ENCODE peak calls at places on chromosomes 5 and 9, in nine cellular contexts. One of them, this sample, is unnamed.

GRCh38 chr9:101764455-101764854 is 26.0 kb upstream of the GRIN3A start:
- DNase-seq in COLO829: no peak
- DNase-seq in NCI-H1105 treated with DMSO at 0.1 percent for 48 hours: no peak
- DNase-seq in tibial artery: no peak
- DNase-seq in RPMI7951: no peak
- DNase-seq in left ventricle myocardium inferior: no peak
- DNase-seq in C1 segment of cervical spinal cord: no peak
- DNase-seq in fibroblast of lung: no peak
- DNase-seq in GM19239: no peak
- DNase-seq in this sample: no peak

GRCh38 chr5:131994090-131994489 is 17.4 kb downstream of the ACSL6 start:
- DNase-seq in COLO829: no peak
- DNase-seq in NCI-H1105 treated with DMSO at 0.1 percent for 48 hours: no peak
- DNase-seq in tibial artery: no peak
- DNase-seq in RPMI7951: no peak
- DNase-seq in left ventricle myocardium inferior: no peak
- DNase-seq in C1 segment of cervical spinal cord: no peak
- DNase-seq in fibroblast of lung: no peak
- DNase-seq in GM19239: no peak
- DNase-seq in this sample: no peak

GRCh38 chr9:16445141-16445920 is 425.1 kb downstream of the BNC2 start:
- DNase-seq in COLO829: no peak
- DNase-seq in NCI-H1105 treated with DMSO at 0.1 percent for 48 hours: no peak
- DNase-seq in tibial artery: no peak
- DNase-seq in RPMI7951: no peak
- DNase-seq in left ventricle myocardium inferior: no peak
- DNase-seq in C1 segment of cervical spinal cord: no peak
- DNase-seq in fibroblast of lung: peak
- DNase-seq in GM19239: no peak
- DNase-seq in this sample: no peak

GRCh38 chr9:87550253-87550954 is 52.7 kb downstream of the DAPK1 start:
- DNase-seq in COLO829: no peak
- DNase-seq in NCI-H1105 treated with DMSO at 0.1 percent for 48 hours: no peak
- DNase-seq in tibial artery: no peak
- DNase-seq in RPMI7951: no peak
- DNase-seq in left ventricle myocardium inferior: no peak
- DNase-seq in C1 segment of cervical spinal cord: no peak
- DNase-seq in fibroblast of lung: no peak
- DNase-seq in GM19239: no peak
- DNase-seq in this sample: no peak

GRCh38 chr9:128244443-128245226 is 31.2 kb downstream of the GOLGA2 start:
- DNase-seq in COLO829: no peak
- DNase-seq in NCI-H1105 treated with DMSO at 0.1 percent for 48 hours: no peak
- DNase-seq in tibial artery: peak
- DNase-seq in RPMI7951: peak
- DNase-seq in left ventricle myocardium inferior: peak
- DNase-seq in C1 segment of cervical spinal cord: no peak
- DNase-seq in fibroblast of lung: peak
- DNase-seq in GM19239: no peak
- DNase-seq in this sample: no peak

GRCh38 chr9:89361816-89362646 is 43.7 kb downstream of the SECISBP2 start:
- DNase-seq in COLO829: no peak
- DNase-seq in NCI-H1105 treated with DMSO at 0.1 percent for 48 hours: no peak
- DNase-seq in tibial artery: peak
- DNase-seq in RPMI7951: no peak
- DNase-seq in left ventricle myocardium inferior: no peak
- DNase-seq in C1 segment of cervical spinal cord: no peak
- DNase-seq in fibroblast of lung: no peak
- DNase-seq in GM19239: no peak
- DNase-seq in this sample: no peak

GRCh38 chr9:136965771-136966484 is 11.4 kb upstream of the PTGDS start:
- DNase-seq in COLO829: peak
- DNase-seq in NCI-H1105 treated with DMSO at 0.1 percent for 48 hours: no peak
- DNase-seq in tibial artery: no peak
- DNase-seq in RPMI7951: no peak
- DNase-seq in left ventricle myocardium inferior: no peak
- DNase-seq in C1 segment of cervical spinal cord: peak
- DNase-seq in fibroblast of lung: no peak
- DNase-seq in GM19239: no peak
- DNase-seq in this sample: no peak

GRCh38 chr5:32984851-32985250 is 273.7 kb downstream of the NPR3 start:
- DNase-seq in COLO829: no peak
- DNase-seq in NCI-H1105 treated with DMSO at 0.1 percent for 48 hours: no peak
- DNase-seq in tibial artery: no peak
- DNase-seq in RPMI7951: peak
- DNase-seq in left ventricle myocardium inferior: no peak
- DNase-seq in C1 segment of cervical spinal cord: no peak
- DNase-seq in fibroblast of lung: peak
- DNase-seq in GM19239: no peak
- DNase-seq in this sample: no peak

GRCh38 chr9:129761293-129761900 is 8.6 kb upstream of the PTGES start:
- DNase-seq in COLO829: no peak
- DNase-seq in NCI-H1105 treated with DMSO at 0.1 percent for 48 hours: no peak
- DNase-seq in tibial artery: no peak
- DNase-seq in RPMI7951: peak
- DNase-seq in left ventricle myocardium inferior: peak
- DNase-seq in C1 segment of cervical spinal cord: no peak
- DNase-seq in fibroblast of lung: peak
- DNase-seq in GM19239: no peak
- DNase-seq in this sample: no peak

GRCh38 chr5:40682431-40683017 is 2.8 kb downstream of the PTGER4 start:
- DNase-seq in COLO829: no peak
- DNase-seq in NCI-H1105 treated with DMSO at 0.1 percent for 48 hours: no peak
- DNase-seq in tibial artery: no peak
- DNase-seq in RPMI7951: no peak
- DNase-seq in left ventricle myocardium inferior: no peak
- DNase-seq in C1 segment of cervical spinal cord: no peak
- DNase-seq in fibroblast of lung: peak
- DNase-seq in GM19239: no peak
- DNase-seq in this sample: no peak

GRCh38 chr5:56950626-56951130 is 1.2 kb downstream of the MIER3 start:
- DNase-seq in COLO829: peak
- DNase-seq in NCI-H1105 treated with DMSO at 0.1 percent for 48 hours: peak
- DNase-seq in tibial artery: peak
- DNase-seq in RPMI7951: peak
- DNase-seq in left ventricle myocardium inferior: peak
- DNase-seq in C1 segment of cervical spinal cord: peak
- DNase-seq in fibroblast of lung: peak
- DNase-seq in GM19239: peak
- DNase-seq in this sample: peak

GRCh38 chr9:129988607-129989361 is 54.2 kb downstream of the FNBP1 start:
- DNase-seq in COLO829: no peak
- DNase-seq in NCI-H1105 treated with DMSO at 0.1 percent for 48 hours: no peak
- DNase-seq in tibial artery: no peak
- DNase-seq in RPMI7951: no peak
- DNase-seq in left ventricle myocardium inferior: no peak
- DNase-seq in C1 segment of cervical spinal cord: no peak
- DNase-seq in fibroblast of lung: no peak
- DNase-seq in GM19239: peak
- DNase-seq in this sample: peak

GRCh38 chr5:175638305-175638704 is 19.6 kb upstream of the HRH2 start:
- DNase-seq in COLO829: no peak
- DNase-seq in NCI-H1105 treated with DMSO at 0.1 percent for 48 hours: no peak
- DNase-seq in tibial artery: peak
- DNase-seq in RPMI7951: no peak
- DNase-seq in left ventricle myocardium inferior: no peak
- DNase-seq in C1 segment of cervical spinal cord: no peak
- DNase-seq in fibroblast of lung: no peak
- DNase-seq in GM19239: no peak
- DNase-seq in this sample: no peak

GRCh38 chr5:166788050-166788449 is 1503.4 kb upstream of the WWC1 start:
- DNase-seq in COLO829: no peak
- DNase-seq in NCI-H1105 treated with DMSO at 0.1 percent for 48 hours: no peak
- DNase-seq in tibial artery: no peak
- DNase-seq in RPMI7951: no peak
- DNase-seq in left ventricle myocardium inferior: no peak
- DNase-seq in C1 segment of cervical spinal cord: no peak
- DNase-seq in fibroblast of lung: no peak
- DNase-seq in GM19239: no peak
- DNase-seq in this sample: no peak

GRCh38 chr5:150164640-150165039 is 1.9 kb upstream of the CDX1 start:
- DNase-seq in COLO829: no peak
- DNase-seq in NCI-H1105 treated with DMSO at 0.1 percent for 48 hours: no peak
- DNase-seq in tibial artery: no peak
- DNase-seq in RPMI7951: no peak
- DNase-seq in left ventricle myocardium inferior: peak
- DNase-seq in C1 segment of cervical spinal cord: no peak
- DNase-seq in fibroblast of lung: no peak
- DNase-seq in GM19239: no peak
- DNase-seq in this sample: no peak

GRCh38 chr5:93360436-93361100 is 220.5 kb downstream of the NR2F1-AS1 start:
- DNase-seq in COLO829: no peak
- DNase-seq in NCI-H1105 treated with DMSO at 0.1 percent for 48 hours: no peak
- DNase-seq in tibial artery: no peak
- DNase-seq in RPMI7951: no peak
- DNase-seq in left ventricle myocardium inferior: no peak
- DNase-seq in C1 segment of cervical spinal cord: no peak
- DNase-seq in fibroblast of lung: no peak
- DNase-seq in GM19239: no peak
- DNase-seq in this sample: no peak